ENCODE peak calls at places on chromosomes 13 and 19, in seven cellular contexts. A is upper lobe of right lung; V is thoracic aorta; R is CD8-positive, alpha-beta T cell; Y is uterus; E is IMR-90; G is keratinocyte. K is an unnamed sample. For H3K4me1, the result is how much of the 10 kb centered on the place peaks cover.

GRCh38 chr19:47227347-47228167 is 3.4 kb downstream of the BBC3 start:
- DNase-seq in A (peak), V (peak), R (peak), Y (peak), E (peak), G (no peak), K (peak)

GRCh38 chr19:16889883-16890460 is 1.2 kb downstream of the F2RL3 start:
- DNase-seq in A (no peak), V (no peak), R (no peak), Y (no peak), E (no peak), G (no peak), K (no peak)

GRCh38 chr13:32009362-32009761 is 22.2 kb upstream of the FRY start:
- DNase-seq in A (no peak), V (no peak), R (no peak), Y (no peak), E (no peak), G (no peak), K (no peak)

GRCh38 chr19:18589380-18590272 is 1.0 kb downstream of the REX1BD start:
- DNase-seq in A (peak), V (no peak), R (peak), Y (peak), E (peak), G (no peak), K (peak)

GRCh38 chr19:29666634-29667389 is 1.6 kb downstream of the PLEKHF1 start:
- DNase-seq in A (peak), V (no peak), R (peak), Y (peak), E (peak), G (no peak), K (peak)

GRCh38 chr13:97892717-97893116 is 60.8 kb upstream of the IPO5 start:
- DNase-seq in A (no peak), V (no peak), R (no peak), Y (no peak), E (peak), G (no peak), K (no peak)

GRCh38 chr19:33300016-33300981 is 2.0 kb downstream of the CEBPA start:
- DNase-seq in A (no peak), V (no peak), R (no peak), Y (no peak), E (no peak), G (no peak), K (no peak)

GRCh38 chr19:1590641-1591397 is 1.8 kb downstream of the MBD3 start:
- DNase-seq in A (no peak), V (no peak), R (no peak), Y (no peak), E (no peak), G (no peak), K (no peak)

GRCh38 chr19:42283248-42284065 is 14.4 kb downstream of the CIC start:
- DNase-seq in A (peak), V (peak), R (peak), Y (peak), E (peak), G (peak), K (peak)

GRCh38 chr13:98370806-98371553 is 193.9 kb upstream of the RNF113B start:
- DNase-seq in A (no peak), V (no peak), R (no peak), Y (peak), E (peak), G (no peak), K (no peak)

GRCh38 chr13:40080676-40081075 is 425.2 kb downstream of the COG6 start:
- DNase-seq in A (no peak), V (no peak), R (no peak), Y (no peak), E (no peak), G (no peak), K (no peak)

GRCh38 chr13:40084934-40085333 is 429.5 kb downstream of the COG6 start:
- DNase-seq in A (no peak), V (no peak), R (no peak), Y (no peak), E (no peak), G (no peak), K (no peak)

GRCh38 chr13:40079721-40080120 is 424.3 kb downstream of the COG6 start:
- DNase-seq in A (no peak), V (no peak), R (no peak), Y (no peak), E (no peak), G (no peak), K (no peak)

GRCh38 chr13:40083841-40084240 is 428.4 kb downstream of the COG6 start:
- DNase-seq in A (no peak), V (no peak), R (no peak), Y (no peak), E (no peak), G (no peak), K (no peak)

DNA sequence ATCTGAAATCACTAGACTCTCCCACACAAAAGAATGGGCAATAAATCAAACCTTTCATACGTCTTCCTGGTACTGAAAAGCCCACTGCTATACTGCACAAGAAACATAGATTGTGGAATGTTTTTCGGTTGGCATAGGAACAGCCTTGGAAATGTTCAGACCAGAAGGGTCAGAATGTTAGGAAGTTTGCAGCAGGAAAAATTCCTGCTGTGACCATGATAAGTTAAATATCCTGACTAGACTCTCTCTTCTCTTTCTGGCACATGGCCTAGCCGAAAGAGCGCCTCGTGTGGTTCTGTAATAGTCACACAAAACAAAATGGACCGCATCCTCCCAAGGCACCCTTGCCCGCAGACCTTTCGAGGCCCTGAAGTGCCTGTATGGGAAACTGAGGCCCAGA is 427.2 kb downstream of the COG6 start:
- DNase-seq in A (no peak), V (no peak), R (no peak), Y (no peak), E (no peak), G (no peak), K (no peak)
- TF ChIP-seq CTCF in A (no peak), V (no peak), R (no peak), Y (no peak), E (no peak), G (no peak), K (no peak)

GRCh38 chr19:35719402-35720162 is 1.8 kb downstream of the KMT2B start:
- DNase-seq in A (no peak), V (no peak), R (no peak), Y (no peak), E (no peak), G (no peak), K (no peak)
- H3K4me3 ChIP-seq in A (peak), V (peak), R (no peak), Y (no peak), E (no peak), G (peak), K (peak)

GRCh38 chr19:49333426-49334288 is 1.5 kb upstream of the CD37 start:
- DNase-seq in A (peak), V (no peak), R (peak), Y (no peak), E (peak), G (no peak), K (peak)
- H3K4me1 ChIP-seq in A (under half), V (under half), R (half or more), Y (under half), E (under half), G (under half), K (under half)

DNA sequence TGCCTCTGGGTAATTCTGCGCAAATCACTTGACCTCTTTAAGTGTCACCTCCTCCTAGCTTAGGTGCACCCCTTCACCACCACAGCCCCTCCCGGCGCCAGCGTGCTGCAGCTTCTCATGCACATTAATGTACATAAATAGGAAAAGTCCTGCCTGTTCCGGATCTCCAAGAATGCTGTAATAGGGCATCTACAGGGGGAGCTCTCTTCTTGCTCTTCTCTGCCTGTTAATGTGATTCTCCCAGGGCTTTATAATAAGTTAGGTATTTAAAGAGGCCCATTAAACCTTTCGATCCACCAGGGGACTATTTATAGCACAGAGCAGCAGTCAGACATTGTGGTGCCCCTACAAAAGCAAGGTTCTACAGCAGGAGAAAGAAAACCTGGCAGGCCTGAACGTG is 35.3 kb downstream of the SOX1 start:
- DNase-seq in A (no peak), V (no peak), R (no peak), Y (no peak), E (no peak), G (no peak), K (no peak)
- TF ChIP-seq CTCF in A (no peak), V (no peak), R (no peak), Y (no peak), E (no peak), G (no peak), K (no peak)

K was measured in lower lobe of right lung.